ENCODE peak calls at places on chromosomes 7 and 10, in ten cellular contexts. D is Peyer's patch, W is natural killer cell, M is GM23338, H is breast epithelium, I is tibial nerve, J is spleen, K is K562, E is AG10803, A is coronary artery. Y is an unnamed sample.

GRCh38 chr10:80110986-80111385 is 21.5 kb upstream of the PLAC9 start:
- DNase-seq in D (no peak), K (no peak), H (no peak), J (no peak), I (no peak), W (no peak), A (no peak), M (no peak), E (no peak), Y (no peak)

GRCh38 chr7:16846611-16847165 is 35.1 kb downstream of the AGR3 start:
- DNase-seq in K (no peak), E (no peak), W (no peak), I (no peak), J (no peak), H (no peak), D (no peak), A (no peak), M (no peak), Y (no peak)

GRCh38 chr7:84200859-84201258 is 6.3 kb upstream of the SEMA3A start:
- DNase-seq in D (no peak), H (no peak), E (no peak), I (no peak), K (no peak), M (peak), A (no peak), J (no peak), W (no peak), Y (no peak)

GRCh38 chr10:3902054-3902808 is 117.2 kb upstream of the KLF6 start:
- DNase-seq in I (no peak), K (no peak), W (no peak), A (no peak), H (no peak), J (peak), M (no peak), D (peak), E (peak), Y (peak)

GRCh38 chr7:158236400-158236799 is 351.2 kb downstream of the PTPRN2 start:
- DNase-seq in H (no peak), D (no peak), K (peak), M (no peak), J (peak), A (no peak), W (no peak), I (no peak), E (no peak), Y (no peak)

GRCh38 chr7:36942062-36942461 is 217.8 kb upstream of the AOAH start:
- DNase-seq in I (no peak), W (no peak), E (no peak), J (no peak), K (no peak), H (no peak), M (no peak), D (no peak), A (no peak), Y (no peak)

GRCh38 chr7:106367018-106367420 is 82.2 kb upstream of the NAMPT start:
- DNase-seq in K (peak), H (no peak), W (no peak), J (peak), A (no peak), E (peak), M (peak), D (no peak), I (no peak), Y (no peak)

GRCh38 chr10:5532231-5532605 is 7.5 kb downstream of the CALML3 start:
- DNase-seq in K (no peak), J (peak), W (no peak), D (no peak), A (peak), M (no peak), H (no peak), E (no peak), I (no peak), Y (no peak)

GRCh38 chr7:37289347-37289746 is 159.3 kb downstream of the ELMO1 start:
- DNase-seq in A (no peak), M (no peak), J (no peak), W (no peak), H (no peak), D (no peak), K (no peak), E (no peak), I (no peak), Y (no peak)

GRCh38 chr7:101466871-101467270 is 104.2 kb downstream of the COL26A1 start:
- DNase-seq in J (peak), M (no peak), I (no peak), K (no peak), W (no peak), D (no peak), A (no peak), H (no peak), E (no peak), Y (no peak)

GRCh38 chr7:143285454-143285756 is 647 bp downstream of the TMEM139 start:
- DNase-seq in A (no peak), H (peak), K (no peak), D (no peak), I (no peak), J (no peak), M (peak), W (no peak), E (no peak), Y (peak)

GRCh38 chr7:148815612-148816011 is 68.5 kb downstream of the EZH2 start:
- DNase-seq in K (no peak), I (no peak), D (no peak), A (no peak), W (no peak), H (no peak), M (no peak), E (no peak), J (no peak), Y (no peak)

GRCh38 chr10:73999703-74000102 is 1.8 kb downstream of the VCL start:
- DNase-seq in D (no peak), H (no peak), I (no peak), W (no peak), A (no peak), J (no peak), M (no peak), E (peak), K (no peak), Y (no peak)

GRCh38 chr10:75430000-75430763 is 1.2 kb upstream of the LRMDA start:
- DNase-seq in A (no peak), J (peak), E (no peak), M (peak), D (no peak), I (no peak), K (peak), H (no peak), W (no peak), Y (no peak)

GRCh38 chr7:104272767-104273384 is 55.5 kb upstream of the LHFPL3 start:
- DNase-seq in J (no peak), M (peak), D (no peak), K (no peak), H (no peak), I (no peak), E (peak), W (no peak), A (no peak), Y (peak)

GRCh38 chr7:135930565-135931423 is 46.4 kb downstream of the MTPN start:
- DNase-seq in A (no peak), K (no peak), E (peak), M (peak), D (no peak), H (no peak), W (no peak), I (no peak), J (no peak), Y (no peak)

GRCh38 chr10:100008142-100008522 is 1.6 kb downstream of the DNMBP start:
- DNase-seq in A (no peak), K (no peak), I (no peak), E (peak), H (no peak), M (no peak), D (no peak), J (no peak), W (no peak), Y (no peak)

GRCh38 chr10:33139191-33139646 is 181.2 kb upstream of the ITGB1 start:
- DNase-seq in A (no peak), J (no peak), K (no peak), I (no peak), D (peak), W (peak), M (no peak), H (no peak), E (no peak), Y (no peak)

GRCh38 chr7:35249537-35249907 is 4.4 kb downstream of the TBX20 start:
- DNase-seq in M (peak), W (no peak), I (no peak), J (no peak), D (no peak), K (peak), A (no peak), E (no peak), H (no peak), Y (no peak)

GRCh38 chr7:12517451-12517850 is 53.1 kb upstream of the SCIN start:
- DNase-seq in A (no peak), M (no peak), H (no peak), W (no peak), E (no peak), I (no peak), D (no peak), K (no peak), J (no peak), Y (no peak)

GRCh38 chr7:12519682-12520009 is 50.9 kb upstream of the SCIN start:
- DNase-seq in M (no peak), H (no peak), K (no peak), E (no peak), J (no peak), A (no peak), I (no peak), D (no peak), W (no peak), Y (no peak)

GRCh38 chr7:12524794-12525386 is 45.6 kb upstream of the SCIN start:
- DNase-seq in J (no peak), H (no peak), W (no peak), M (peak), A (no peak), K (peak), E (peak), I (no peak), D (no peak), Y (no peak)

DNA sequence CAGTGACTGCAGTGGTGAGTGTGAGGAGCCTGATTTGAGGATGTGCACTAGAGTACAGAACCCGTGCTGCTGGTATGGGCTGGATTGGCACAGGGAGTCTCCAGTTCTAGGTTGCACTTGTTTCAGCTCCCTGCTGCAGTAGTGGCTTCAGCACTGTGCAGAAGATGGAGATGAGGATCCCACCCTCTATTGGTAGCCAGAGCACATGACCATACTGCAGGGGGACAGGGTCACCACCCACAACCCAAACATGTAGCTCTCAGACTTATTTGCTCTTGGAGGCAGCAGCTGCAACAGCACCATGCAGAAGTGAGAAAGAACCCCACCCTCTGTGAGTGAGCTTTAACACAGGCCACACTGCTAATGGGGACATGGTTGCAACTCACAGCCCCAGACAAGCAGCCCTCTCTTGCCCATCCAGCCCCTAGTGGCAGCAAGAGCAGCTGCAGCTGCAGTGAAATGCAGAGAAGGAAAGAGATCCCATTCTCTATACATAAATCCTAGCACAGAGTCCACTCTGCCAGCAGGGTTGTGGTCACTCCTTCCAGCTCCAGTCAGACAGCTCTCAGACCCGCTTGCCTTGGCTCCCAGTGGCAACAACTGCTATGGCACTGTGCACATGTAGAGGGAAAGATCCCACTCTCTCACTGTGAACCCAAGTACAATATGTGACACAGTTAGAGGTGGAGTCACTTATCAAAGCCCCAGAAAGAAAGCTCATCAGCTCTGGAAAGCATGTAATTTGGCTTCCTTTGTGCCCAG is 51.4 kb upstream of the SCIN start:
- DNase-seq in K (peak), D (no peak), W (no peak), J (no peak), A (no peak), I (no peak), M (peak), H (no peak), E (peak), Y (peak)
- TF ChIP-seq CTCF in K (peak), D (peak), W (no peak), J (peak), A (no peak), I (no peak), M (peak), H (no peak), E (peak), Y (peak)

DNA sequence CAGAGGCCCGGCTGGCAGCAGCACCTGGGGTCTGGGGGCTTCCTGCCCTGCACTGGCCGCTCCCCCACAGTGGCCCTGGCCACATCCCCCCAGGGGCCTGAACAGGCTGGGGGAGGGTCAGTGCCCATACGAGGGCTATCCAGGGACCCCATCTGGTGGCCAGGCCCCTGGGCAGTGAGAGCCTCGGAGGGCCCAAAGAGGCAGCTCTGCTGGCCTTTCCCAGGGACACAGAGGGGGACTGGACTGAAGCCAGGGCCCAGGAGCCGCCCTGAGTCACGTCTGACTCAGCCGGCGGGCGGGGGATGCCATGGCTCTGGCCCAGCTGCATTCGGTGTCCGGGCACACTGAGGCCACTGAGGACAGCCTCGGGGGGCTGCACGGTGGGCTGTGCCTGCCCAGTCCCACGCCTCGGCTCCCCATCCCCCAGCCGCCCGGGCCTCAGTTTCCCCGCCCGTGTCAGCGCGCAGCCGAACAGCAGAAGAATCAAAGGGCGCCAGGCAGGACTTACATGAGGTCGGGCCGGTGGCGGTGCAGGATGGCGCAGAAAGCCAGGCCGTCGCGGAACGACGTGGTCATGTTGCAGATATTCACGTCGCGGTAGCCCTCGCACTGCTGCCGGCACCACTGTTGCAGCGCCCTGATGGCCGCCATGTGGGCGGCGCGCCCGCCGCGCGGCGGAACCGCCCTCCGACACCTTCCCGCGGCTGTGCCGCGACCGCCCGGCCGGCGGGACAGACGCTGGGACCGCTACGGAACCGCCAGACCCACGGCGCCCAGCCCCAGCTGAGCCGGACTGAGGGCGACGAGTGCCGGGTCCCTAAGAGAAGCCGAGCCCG is at the start of gene MICALL2:
- DNase-seq in K (peak), M (no peak), H (peak), J (peak), W (peak), E (peak), D (peak), A (peak), I (peak), Y (peak)
- TF ChIP-seq CTCF in K (no peak), M (no peak), H (no peak), J (no peak), W (no peak), E (no peak), D (no peak), A (no peak), I (no peak), Y (no peak)

DNA sequence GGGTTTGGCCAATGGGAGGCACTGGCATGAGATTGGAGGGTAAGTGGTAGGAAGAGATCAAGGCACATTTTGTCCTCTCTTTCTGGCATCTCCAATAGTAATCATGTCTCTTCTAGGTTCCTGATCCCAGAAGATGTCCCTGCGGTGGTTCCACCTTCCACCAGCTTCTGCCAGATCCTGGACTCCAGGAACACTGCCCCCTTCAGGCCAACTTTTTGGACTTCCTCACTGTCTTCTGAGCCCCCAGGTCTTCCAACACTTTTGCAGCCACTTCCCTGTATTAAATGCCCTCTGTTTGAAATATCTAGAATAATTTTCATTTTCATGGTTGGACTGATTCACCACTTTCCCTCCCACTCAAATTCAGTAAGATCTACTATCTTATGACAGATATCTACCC is 60.9 kb downstream of the BAMBI start:
- DNase-seq in A (no peak), E (no peak), H (no peak), W (no peak), D (no peak), J (no peak), K (peak), I (no peak), M (peak), Y (no peak)
- TF ChIP-seq CTCF in A (no peak), E (no peak), H (no peak), W (no peak), D (no peak), J (no peak), K (peak), I (no peak), M (peak), Y (no peak)

GRCh38 chr10:24518981-24519597 is 204.6 kb downstream of the ARHGAP21 start:
- DNase-seq in K (peak), D (no peak), I (peak), W (no peak), A (no peak), M (peak), H (peak), E (peak), J (no peak), Y (peak)
- TF ChIP-seq CTCF in K (peak), D (peak), I (peak), W (peak), A (peak), M (peak), H (peak), E (peak), J (peak), Y (peak)

DNA sequence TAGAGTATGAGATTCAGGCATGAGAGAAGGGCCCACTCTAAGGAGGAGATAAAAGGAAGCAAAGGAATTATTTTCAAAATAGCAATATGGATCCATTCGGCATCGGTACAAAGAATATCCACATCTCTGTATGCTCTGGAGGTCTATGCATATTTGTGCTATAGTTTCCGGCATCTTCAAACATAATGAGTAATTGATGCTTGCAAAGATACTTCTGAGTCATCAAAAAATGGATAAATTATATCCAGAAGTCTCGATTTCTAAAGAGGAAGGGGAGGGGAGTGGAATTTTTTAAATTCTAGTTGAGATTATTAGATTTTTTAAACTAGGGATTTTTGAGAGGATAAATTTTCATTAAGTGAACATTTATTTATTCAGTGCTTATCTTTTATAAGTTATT is 72.9 kb upstream of the KIAA1217 start:
- DNase-seq in A (no peak), H (no peak), I (no peak), D (no peak), K (no peak), M (no peak), J (no peak), W (no peak), E (no peak), Y (no peak)
- TF ChIP-seq CTCF in A (no peak), H (no peak), I (no peak), D (no peak), K (no peak), M (no peak), J (no peak), W (no peak), E (no peak), Y (no peak)

DNA sequence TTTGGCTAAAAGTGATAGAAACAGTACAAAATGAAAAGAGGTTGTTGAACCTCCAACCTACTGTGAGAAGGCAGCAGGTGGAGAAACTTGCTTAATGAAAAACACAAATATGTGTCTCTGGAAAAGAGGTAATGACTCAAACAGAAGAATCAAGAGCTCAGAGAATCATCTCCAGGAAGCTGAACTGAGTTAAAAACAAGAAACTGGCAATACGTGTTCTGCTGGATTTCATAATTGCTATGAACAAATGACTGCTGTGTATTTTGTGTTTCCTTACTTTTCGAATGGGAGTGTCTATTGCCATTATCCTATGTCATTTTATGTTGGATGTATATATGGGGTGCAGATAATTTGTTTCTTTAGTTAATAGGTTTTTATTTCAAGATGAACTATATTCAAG is 401.1 kb downstream of the DGKB start:
- DNase-seq in I (no peak), J (no peak), A (no peak), H (no peak), K (no peak), E (no peak), W (no peak), M (no peak), D (no peak), Y (no peak)
- TF ChIP-seq CTCF in I (no peak), J (no peak), A (no peak), H (no peak), K (no peak), E (no peak), W (no peak), M (no peak), D (no peak), Y (no peak)

GRCh38 chr7:103094102-103094501 is 19.2 kb downstream of the ARMC10 start:
- DNase-seq in E (no peak), J (no peak), W (no peak), D (no peak), H (no peak), I (no peak), A (no peak), K (no peak), M (no peak), Y (no peak)
- TF ChIP-seq CTCF in E (no peak), J (no peak), W (no peak), D (no peak), H (no peak), I (no peak), A (no peak), K (peak), M (peak), Y (no peak)

GRCh38 chr10:112565434-112566053 is 118.5 kb downstream of the VTI1A start:
- DNase-seq in K (peak), J (no peak), M (peak), W (no peak), E (peak), D (no peak), A (no peak), H (no peak), I (no peak), Y (peak)
- TF ChIP-seq CTCF in K (peak), J (peak), M (peak), W (peak), E (peak), D (peak), A (peak), H (peak), I (peak), Y (no peak)

Y was measured in Calu3.